ENCODE peak calls at places on chromosome X, in ten cellular contexts. Q is Right ventricle myocardium superior; X is cardiac muscle cell; W is stimulated activated CD4-positive, alpha-beta T cell treated with anti-CD3 and anti-CD28 coated beads, Interleukin-1b, Interleukin-23, amount 100 ng/mL, for 24 hours; F is astrocyte of the spinal cord; R is stimulated activated CD8-positive, alpha-beta memory T cell treated with anti-CD3 and anti-CD28 coated beads, Interleukin-7, amount 100 ng/mL, for 1 hour; G is NCI-H748 treated with DMSO at 0.1 percent for 48 hours; N is left ventricle myocardium inferior; A is Calu3; S is hepatocyte. U is an unnamed sample.

GRCh38 chrX:46665232-46666162 is 91.9 kb downstream of the CHST7 start:
- DNase-seq in Q (no peak), X (peak), W (no peak), F (no peak), R (no peak), G (no peak), N (no peak), A (no peak), S (no peak), U (no peak)

GRCh38 chrX:38937400-38937799 is 136.1 kb downstream of the MID1IP1 start:
- DNase-seq in Q (no peak), X (no peak), W (no peak), F (no peak), R (no peak), G (no peak), N (no peak), A (no peak), S (no peak), U (no peak)

GRCh38 chrX:68724531-68725020 is 77.1 kb downstream of the STARD8 start:
- DNase-seq in Q (no peak), X (no peak), W (no peak), F (no peak), R (no peak), G (no peak), N (no peak), A (no peak), S (no peak), U (no peak)

GRCh38 chrX:120755066-120755846 is 120.4 kb downstream of the CT47B1 start:
- DNase-seq in Q (no peak), X (no peak), W (no peak), F (no peak), R (no peak), G (peak), N (no peak), A (no peak), S (peak), U (peak)

GRCh38 chrX:21373637-21374162 is 518 bp upstream of the CNKSR2 start:
- DNase-seq in Q (peak), X (no peak), W (no peak), F (no peak), R (no peak), G (no peak), N (peak), A (no peak), S (no peak), U (peak)

GRCh38 chrX:113743069-113743468 is 840.8 kb upstream of the HTR2C start:
- DNase-seq in Q (no peak), X (no peak), W (no peak), F (no peak), R (no peak), G (no peak), N (no peak), A (no peak), S (no peak), U (no peak)

GRCh38 chrX:40004916-40005289 is 92.9 kb downstream of the BCOR start:
- DNase-seq in Q (no peak), X (no peak), W (no peak), F (no peak), R (no peak), G (no peak), N (no peak), A (no peak), S (no peak), U (no peak)

GRCh38 chrX:130173190-130173895 is 1.6 kb downstream of the RAB33A start:
- DNase-seq in Q (peak), X (no peak), W (no peak), F (peak), R (no peak), G (no peak), N (peak), A (no peak), S (no peak), U (no peak)

GRCh38 chrX:13029341-13029740 is 15.1 kb downstream of the FAM9C start:
- DNase-seq in Q (peak), X (no peak), W (no peak), F (peak), R (no peak), G (no peak), N (peak), A (peak), S (peak), U (no peak)